ENCODE peak calls at places on chromosomes 6 and 20, in ten cellular contexts. H is heart right ventricle, V is cardiac muscle cell, F is stomach, P is sigmoid colon, T is esophagus squamous epithelium, X is GM12865, U is lung, Q is NB4, O is suprapubic skin. Z is an unnamed sample.

GRCh38 chr20:25302596-25302995 is 54.7 kb downstream of the PYGB start:
- DNase-seq in O (no peak), U (no peak), H (no peak), Q (no peak), T (no peak), X (no peak), P (no peak), F (no peak), V (no peak), Z (no peak)

GRCh38 chr20:37354210-37355195 is 8.6 kb downstream of the SRC start:
- DNase-seq in Q (no peak), F (peak), U (no peak), T (no peak), P (peak), H (no peak), X (no peak), V (no peak), O (peak), Z (no peak)

GRCh38 chr6:53009511-53009910 is 14.4 kb upstream of the GSTA4 start:
- DNase-seq in F (no peak), P (no peak), Q (no peak), T (no peak), V (no peak), H (no peak), U (no peak), X (no peak), O (no peak), Z (no peak)

GRCh38 chr6:26020291-26020982 is 57.8 kb downstream of the TRIM38 start:
- DNase-seq in U (peak), Q (peak), V (peak), X (peak), P (peak), T (no peak), F (peak), H (peak), O (peak), Z (no peak)

GRCh38 chr6:97656236-97656635 is 373.2 kb upstream of the MMS22L start:
- DNase-seq in O (no peak), U (no peak), X (no peak), P (no peak), T (no peak), V (no peak), Q (no peak), H (no peak), F (no peak), Z (no peak)

GRCh38 chr6:63458480-63459115 is 113.7 kb upstream of the LOC128125822 start:
- DNase-seq in T (no peak), U (no peak), X (peak), F (no peak), H (no peak), Q (no peak), V (no peak), P (no peak), O (no peak), Z (no peak)

GRCh38 chr6:167015302-167015701 is 16.1 kb downstream of the CEP43 start:
- DNase-seq in U (no peak), F (no peak), X (no peak), P (no peak), V (no peak), Q (no peak), O (no peak), H (no peak), T (no peak), Z (no peak)

GRCh38 chr20:38674178-38675133 is 49.8 kb upstream of the SLC32A1 start:
- DNase-seq in P (no peak), Q (no peak), X (peak), U (no peak), T (no peak), O (no peak), V (peak), H (peak), F (no peak), Z (no peak)

GRCh38 chr6:89984926-89985743 is 90.9 kb downstream of the GJA10 start:
- DNase-seq in O (no peak), V (peak), F (no peak), H (peak), Q (peak), P (peak), T (no peak), X (no peak), U (peak), Z (no peak)

GRCh38 chr6:165834613-165835259 is 171.7 kb upstream of the PDE10A start:
- DNase-seq in Q (no peak), F (peak), H (peak), T (no peak), V (peak), P (peak), U (peak), O (no peak), X (no peak), Z (no peak)

GRCh38 chr6:30721198-30722024 is 1.3 kb downstream of the TUBB start:
- DNase-seq in X (peak), T (peak), F (peak), P (peak), H (peak), O (peak), Q (peak), U (peak), V (peak), Z (peak)

GRCh38 chr6:64896939-64897338 is 810.1 kb downstream of the EYS start:
- DNase-seq in P (peak), H (no peak), O (no peak), T (no peak), Q (no peak), X (no peak), F (no peak), U (no peak), V (no peak), Z (no peak)

GRCh38 chr6:70479236-70479635 is 65.9 kb downstream of the FAM135A start:
- DNase-seq in H (no peak), Q (no peak), O (no peak), P (no peak), X (no peak), U (no peak), T (no peak), F (no peak), V (peak), Z (no peak)

GRCh38 chr6:154112181-154112809 is 73.3 kb downstream of the OPRM1 start:
- DNase-seq in Q (peak), O (no peak), P (no peak), X (no peak), V (no peak), F (no peak), T (no peak), H (no peak), U (no peak), Z (no peak)

GRCh38 chr6:158718431-158719126 is 68.7 kb downstream of the SYTL3 start:
- DNase-seq in U (no peak), X (peak), V (peak), H (no peak), Q (peak), P (peak), F (peak), O (no peak), T (no peak), Z (no peak)

GRCh38 chr6:146598785-146599405 is at the start of gene ADGB:
- DNase-seq in X (peak), Q (peak), T (no peak), V (peak), O (no peak), F (peak), U (peak), P (no peak), H (peak), Z (no peak)

GRCh38 chr6:146593978-146594377 is 4.8 kb upstream of the ADGB start:
- DNase-seq in H (no peak), O (no peak), Q (peak), P (no peak), V (no peak), X (no peak), T (no peak), F (no peak), U (no peak), Z (no peak)

GRCh38 chr6:146592451-146592850 is 6.3 kb upstream of the ADGB start:
- DNase-seq in H (no peak), P (no peak), V (no peak), U (no peak), X (no peak), F (no peak), Q (no peak), O (no peak), T (no peak), Z (no peak)

GRCh38 chr6:146594495-146594894 is 4.3 kb upstream of the ADGB start:
- DNase-seq in T (no peak), O (no peak), U (no peak), Q (peak), V (no peak), X (no peak), P (no peak), F (no peak), H (no peak), Z (no peak)

DNA sequence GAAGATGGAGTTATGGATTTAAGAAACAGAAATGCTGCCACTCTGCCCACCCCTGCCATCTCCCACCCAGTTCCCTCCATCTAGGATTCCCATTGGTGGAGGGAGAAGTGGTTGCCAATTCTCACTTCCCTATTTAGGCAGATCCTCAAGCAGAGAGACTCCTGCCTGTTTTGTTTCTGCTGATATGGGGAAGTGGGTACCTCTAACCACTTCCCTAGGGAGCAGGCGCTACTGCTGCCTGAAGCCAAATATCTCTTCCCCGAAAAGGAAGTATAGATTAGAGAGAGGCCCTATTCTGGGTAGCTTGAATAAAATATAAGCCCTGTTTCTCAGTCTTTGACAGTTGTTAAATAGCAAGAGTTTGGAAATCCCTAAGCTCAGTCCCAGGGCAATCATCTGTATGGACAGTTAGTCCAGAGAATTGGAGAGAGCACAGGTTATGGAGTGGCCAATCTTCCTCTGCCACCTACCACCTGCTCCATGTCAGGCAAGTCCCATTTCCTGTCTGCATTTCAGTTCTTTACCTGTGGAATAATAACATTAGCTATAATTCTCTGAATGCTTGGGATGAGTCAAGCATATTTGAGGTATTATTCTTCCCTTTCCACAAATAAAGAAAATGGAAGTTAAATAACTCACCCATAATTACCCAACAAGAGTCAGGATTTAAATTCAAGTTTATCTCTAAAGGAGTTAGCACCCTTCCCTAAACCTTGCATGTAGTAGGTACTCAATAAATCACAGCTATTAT is 2.6 kb upstream of the ADGB start:
- DNase-seq in X (no peak), V (no peak), H (no peak), F (no peak), P (no peak), Q (peak), T (no peak), O (no peak), U (no peak), Z (no peak)
- H3K4me3 ChIP-seq in X (no peak), V (no peak), H (no peak), F (no peak), P (no peak), Q (no peak), T (no peak), O (no peak), U (no peak), Z (no peak)

GRCh38 chr20:57582432-57583288 is 21.8 kb downstream of the PCK1 start:
- DNase-seq in Q (peak), P (peak), X (no peak), F (peak), T (no peak), U (no peak), V (peak), H (peak), O (no peak), Z (no peak)
- TF ChIP-seq CTCF in Q (peak), P (no peak), X (peak), F (peak), T (peak), U (no peak), V (no peak), H (no peak), O (no peak), Z (peak)

GRCh38 chr6:24911983-24912382 is 23.8 kb downstream of the RIPOR2 start:
- DNase-seq in U (no peak), X (no peak), H (no peak), F (no peak), Q (no peak), O (no peak), P (no peak), T (no peak), V (no peak), Z (no peak)

GRCh38 chr6:24910850-24911712 is 24.7 kb downstream of the RIPOR2 start:
- DNase-seq in F (peak), P (peak), V (peak), U (peak), X (peak), Q (peak), O (peak), T (no peak), H (peak), Z (no peak)

GRCh38 chr6:24908555-24908954 is 27.2 kb downstream of the RIPOR2 start:
- DNase-seq in X (no peak), T (no peak), F (no peak), V (no peak), H (no peak), U (no peak), O (no peak), Q (no peak), P (no peak), Z (no peak)

GRCh38 chr6:24909281-24910216 is 26.2 kb downstream of the RIPOR2 start:
- DNase-seq in T (no peak), Q (no peak), U (no peak), O (no peak), P (no peak), F (no peak), V (no peak), H (no peak), X (peak), Z (no peak)

GRCh38 chr6:24910331-24910849 is 25.4 kb downstream of the RIPOR2 start:
- DNase-seq in P (no peak), X (peak), Q (no peak), U (no peak), V (peak), H (peak), F (no peak), O (no peak), T (no peak), Z (no peak)
- H3K4me3 ChIP-seq in P (peak), X (peak), Q (no peak), U (peak), V (peak), H (peak), F (peak), O (peak), T (peak), Z (peak)

GRCh38 chr6:23547851-23548250 is 578.2 kb upstream of the NRSN1 start:
- DNase-seq in U (no peak), Q (no peak), T (no peak), H (no peak), F (no peak), O (no peak), P (no peak), X (no peak), V (no peak), Z (no peak)
- TF ChIP-seq CTCF in U (no peak), Q (no peak), T (no peak), H (no peak), F (no peak), O (no peak), P (no peak), X (no peak), V (no peak), Z (no peak)

GRCh38 chr6:1314617-1315016 is 2.7 kb downstream of the FOXQ1 start:
- DNase-seq in F (no peak), Q (no peak), H (no peak), V (no peak), U (no peak), O (no peak), P (no peak), T (no peak), X (no peak), Z (no peak)

GRCh38 chr6:1312444-1313363 is 806 bp downstream of the FOXQ1 start:
- DNase-seq in F (no peak), P (no peak), Q (peak), V (no peak), O (no peak), H (no peak), T (no peak), U (no peak), X (no peak), Z (no peak)

GRCh38 chr6:1313364-1313754 is 1.5 kb downstream of the FOXQ1 start:
- DNase-seq in X (no peak), O (no peak), T (no peak), U (no peak), H (no peak), Q (no peak), P (no peak), V (no peak), F (no peak), Z (no peak)

GRCh38 chr6:1315201-1315559 is 3.3 kb downstream of the FOXQ1 start:
- DNase-seq in X (no peak), H (no peak), U (no peak), V (no peak), O (no peak), F (no peak), Q (no peak), P (no peak), T (no peak), Z (no peak)

DNA sequence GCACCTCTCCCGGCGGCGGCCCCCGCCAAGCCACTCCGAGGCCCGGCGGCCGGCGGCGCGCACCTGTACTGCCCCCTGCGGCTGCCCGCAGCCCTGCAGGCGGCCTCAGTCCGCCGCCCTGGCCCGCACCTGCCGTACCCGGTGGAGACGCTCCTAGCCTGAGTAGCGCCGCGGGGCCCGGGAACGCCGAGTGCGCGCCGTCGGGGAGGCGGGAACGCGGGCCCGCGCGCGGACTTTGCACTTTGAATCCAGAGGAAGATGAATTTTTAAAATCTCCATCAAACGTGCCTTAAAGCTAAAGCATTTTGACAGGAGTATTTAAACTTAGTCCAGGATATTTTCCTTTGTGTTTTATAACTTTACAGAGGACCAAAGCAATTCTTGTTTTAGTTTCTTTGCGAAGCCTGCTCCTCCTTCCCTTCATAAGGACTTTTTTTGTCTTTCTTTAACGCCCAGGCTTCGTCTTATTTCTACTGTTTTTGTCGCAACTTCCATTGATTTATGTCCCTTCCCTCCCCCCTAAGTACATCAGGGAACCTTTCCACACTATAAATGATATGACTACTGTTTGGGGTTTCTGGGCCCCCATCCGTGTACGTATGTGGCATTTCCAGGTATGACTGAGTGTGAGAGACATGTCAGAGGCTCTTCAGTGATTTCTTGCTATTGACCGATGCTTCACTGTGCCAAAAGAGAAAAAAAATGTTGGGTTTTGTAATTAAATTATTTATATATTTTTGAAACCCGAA is 2.0 kb downstream of the FOXQ1 start:
- DNase-seq in H (no peak), U (no peak), P (no peak), Q (peak), T (no peak), F (peak), O (no peak), V (no peak), X (no peak), Z (no peak)
- H3K4me3 ChIP-seq in H (no peak), U (peak), P (peak), Q (no peak), T (peak), F (peak), O (peak), V (no peak), X (no peak), Z (no peak)